ENCODE peak calls at places on chromosomes 13 and 19, in ten cellular contexts. J, K, E, X, O, D, I, F, L and Y are unnamed samples.
A peak's percentile ranks its signal among the peaks of the same experiment; 100 is the strongest.

GRCh38 chr19:41904118-41904870 is 21.3 kb downstream of the ARHGEF1 start:
- DNase-seq in D (no peak), J (no peak), X (no peak), F (no peak), L (no peak), E (no peak), K (no peak), I (peak; percentile 26), O (no peak), Y (no peak)

GRCh38 chr19:56314018-56314583 is 538 bp downstream of the ZSCAN5A start:
- DNase-seq in X (no peak), F (no peak), I (no peak), J (peak; percentile 7), D (no peak), K (peak; percentile 11), L (no peak), O (no peak), E (no peak), Y (no peak)

GRCh38 chr13:83499286-83499685 is 383.0 kb downstream of the SLITRK1 start:
- DNase-seq in D (no peak), J (no peak), I (no peak), E (no peak), O (no peak), L (no peak), X (no peak), F (no peak), K (no peak), Y (no peak)

GRCh38 chr19:6161271-6161850 is 25.9 kb downstream of the ACSBG2 start:
- DNase-seq in D (no peak), K (peak; percentile 30), J (peak; percentile 33), F (no peak), X (peak; percentile 63), E (peak; percentile 47), L (no peak), O (no peak), I (peak; percentile 2), Y (peak; percentile 16)

GRCh38 chr13:105037064-105037463 is 1498.4 kb downstream of the EFNB2 start:
- DNase-seq in O (no peak), F (no peak), X (no peak), E (no peak), J (no peak), L (no peak), K (no peak), I (peak; percentile 70), D (no peak), Y (no peak)

GRCh38 chr13:88526186-88526852 is 855.1 kb downstream of the SLITRK5 start:
- DNase-seq in E (no peak), X (no peak), O (no peak), I (no peak), D (no peak), L (no peak), K (no peak), F (no peak), J (no peak), Y (no peak)

GRCh38 chr13:108322206-108322824 is 52.8 kb downstream of the TNFSF13B start:
- DNase-seq in E (no peak), I (peak; percentile 50), K (peak; percentile 6), L (no peak), O (peak; percentile 0), D (no peak), F (no peak), X (no peak), J (no peak), Y (no peak)

GRCh38 chr19:45919678-45920077 is 5.1 kb upstream of the NANOS2 start:
- DNase-seq in L (no peak), X (no peak), I (no peak), D (no peak), F (no peak), K (no peak), O (no peak), J (no peak), E (no peak), Y (no peak)

GRCh38 chr19:33547676-33548075 is 26.1 kb upstream of the PEPD start:
- DNase-seq in K (no peak), O (no peak), X (no peak), E (no peak), I (no peak), L (no peak), J (no peak), F (no peak), D (peak; percentile 7), Y (no peak)

GRCh38 chr19:15280048-15280725 is 47.9 kb upstream of the EPHX3 start:
- DNase-seq in O (no peak), L (no peak), X (no peak), K (no peak), D (no peak), I (no peak), F (no peak), J (no peak), E (no peak), Y (peak; percentile 62)